ENCODE peak calls at places on chromosomes 11 and 22, in five cellular contexts. Z, D, A, I and W are unnamed samples.

GRCh38 chr11:113577356-113578163 is 102.4 kb upstream of the DRD2 start:
- DNase-seq in Z (no peak), D (no peak), A (no peak), I (no peak), W (no peak)

GRCh38 chr11:101407324-101407723 is 176.5 kb downstream of the TRPC6 start:
- DNase-seq in Z (no peak), D (no peak), A (no peak), I (no peak), W (peak)

GRCh38 chr22:19841641-19842385 is 12.9 kb downstream of the GNB1L start:
- DNase-seq in Z (no peak), D (no peak), A (no peak), I (no peak), W (peak)

GRCh38 chr11:125990244-125990643 is 44.4 kb downstream of the VSIG10L2 start:
- DNase-seq in Z (no peak), D (peak), A (no peak), I (no peak), W (no peak)

GRCh38 chr22:43088616-43088978 is 594 bp downstream of the TTLL1 start:
- DNase-seq in Z (no peak), D (no peak), A (no peak), I (no peak), W (no peak)

GRCh38 chr11:8711895-8712442 is 29.4 kb downstream of the RPL27A start:
- DNase-seq in Z (no peak), D (no peak), A (no peak), I (no peak), W (no peak)

GRCh38 chr11:130407978-130408377 is 20.4 kb downstream of the ADAMTS8 start:
- DNase-seq in Z (no peak), D (peak), A (no peak), I (no peak), W (peak)

GRCh38 chr11:121566279-121567168 is 113.8 kb upstream of the SORL1-AS1 start:
- DNase-seq in Z (no peak), D (no peak), A (no peak), I (no peak), W (no peak)

GRCh38 chr11:27216268-27217149 is 146.5 kb downstream of the CCDC34 start:
- DNase-seq in Z (no peak), D (no peak), A (peak), I (no peak), W (peak)

GRCh38 chr22:22357024-22357868 is 112.7 kb downstream of the VPREB1 start:
- DNase-seq in Z (peak), D (peak), A (peak), I (peak), W (peak)

GRCh38 chr11:11409916-11410315 is 56.9 kb upstream of the CSNK2A3 start:
- DNase-seq in Z (no peak), D (no peak), A (no peak), I (no peak), W (no peak)

GRCh38 chr11:1157645-1158591 is at the start of gene MUC5AC:
- DNase-seq in Z (no peak), D (no peak), A (peak), I (no peak), W (no peak)

GRCh38 chr11:60326955-60327354 is at the start of gene MS4A6E:
- DNase-seq in Z (no peak), D (no peak), A (no peak), I (no peak), W (no peak)

GRCh38 chr11:13169709-13170108 is 107.9 kb upstream of the BMAL1 start:
- DNase-seq in Z (no peak), D (peak), A (no peak), I (peak), W (no peak)

GRCh38 chr22:49788492-49788891 is 39.2 kb downstream of the BRD1 start:
- DNase-seq in Z (no peak), D (no peak), A (no peak), I (no peak), W (peak)

GRCh38 chr11:74220376-74220775 is 49.3 kb downstream of the PPME1 start:
- DNase-seq in Z (no peak), D (no peak), A (no peak), I (no peak), W (no peak)

GRCh38 chr11:63023415-63023814 is 7.8 kb upstream of the SLC22A8 start:
- DNase-seq in Z (no peak), D (no peak), A (no peak), I (no peak), W (no peak)

GRCh38 chr11:35047179-35047578 is 91.8 kb upstream of the CD44 start:
- DNase-seq in Z (peak), D (no peak), A (no peak), I (no peak), W (no peak)

GRCh38 chr11:924406-925157 is 1.1 kb upstream of the AP2A2 start:
- DNase-seq in Z (no peak), D (no peak), A (no peak), I (no peak), W (peak)

GRCh38 chr11:8839306-8839956 is 71.6 kb upstream of the AKIP1 start:
- DNase-seq in Z (no peak), D (no peak), A (no peak), I (no peak), W (no peak)

GRCh38 chr11:107741044-107741823 is 29.4 kb upstream of the SLN start:
- DNase-seq in Z (no peak), D (peak), A (peak), I (peak), W (no peak)

GRCh38 chr11:73478737-73479347 is 102.6 kb downstream of the RELT start:
- DNase-seq in Z (no peak), D (peak), A (no peak), I (peak), W (no peak)

GRCh38 chr11:116136987-116137674 is 632.9 kb upstream of the CADM1 start:
- DNase-seq in Z (no peak), D (no peak), A (no peak), I (no peak), W (no peak)